ENCODE peak calls at places on chromosomes 6 and 20, in six cellular contexts. E, S, J, R, T and I are unnamed samples.
A peak's percentile ranks its signal among the peaks of the same experiment; 100 is the strongest.

GRCh38 chr6:148761532-148761951 is 14.7 kb downstream of the UST start:
- DNase-seq in E (no peak), S (peak; percentile 33), J (no peak), R (no peak), T (no peak), I (peak; percentile 52)

GRCh38 chr20:56453347-56453746 is 15.1 kb upstream of the RTF2 start:
- DNase-seq in E (no peak), S (no peak), J (no peak), R (no peak), T (no peak), I (no peak)

GRCh38 chr6:15247214-15247749 is 1.4 kb downstream of the JARID2 start:
- DNase-seq in E (no peak), S (no peak), J (no peak), R (no peak), T (no peak), I (no peak)

GRCh38 chr6:166456360-166457156 is 73.8 kb upstream of the MPC1 start:
- DNase-seq in E (no peak), S (no peak), J (no peak), R (no peak), T (no peak), I (no peak)

GRCh38 chr20:10553326-10553984 is 118.3 kb downstream of the SLX4IP start:
- DNase-seq in E (peak; percentile 60), S (peak; percentile 81), J (peak; percentile 56), R (peak; percentile 69), T (peak; percentile 46), I (peak; percentile 63)

GRCh38 chr20:44730441-44730840 is 15.2 kb upstream of the KCNK15 start:
- DNase-seq in E (peak; percentile 0), S (no peak), J (no peak), R (no peak), T (no peak), I (no peak)

GRCh38 chr6:36099872-36100483 is 30.3 kb upstream of the MAPK13 start:
- DNase-seq in E (no peak), S (no peak), J (no peak), R (no peak), T (no peak), I (no peak)

GRCh38 chr6:52503853-52504777 is 72.7 kb downstream of the TRAM2 start:
- DNase-seq in E (peak; percentile 90), S (peak; percentile 59), J (peak; percentile 94), R (peak; percentile 92), T (peak; percentile 97), I (peak; percentile 92)

GRCh38 chr6:31901415-31901952 is 402 bp downstream of the ZBTB12 start:
- DNase-seq in E (peak; percentile 69), S (peak; percentile 76), J (peak; percentile 64), R (peak; percentile 74), T (peak; percentile 40), I (peak; percentile 70)

GRCh38 chr6:11659757-11660156 is 118.8 kb downstream of the ADTRP start:
- DNase-seq in E (no peak), S (no peak), J (no peak), R (no peak), T (no peak), I (no peak)

GRCh38 chr20:41309817-41310216 is 7.7 kb downstream of the ZHX3 start:
- DNase-seq in E (no peak), S (no peak), J (no peak), R (no peak), T (no peak), I (no peak)

GRCh38 chr20:63829598-63829942 is 1.5 kb downstream of the ZBTB46 start:
- DNase-seq in E (no peak), S (no peak), J (no peak), R (no peak), T (no peak), I (no peak)
- H3K27ac ChIP-seq in E (peak overlapping the region; percentile 92), S (no peak overlapping the region), J (peak overlapping the region; percentile 86), R (no peak overlapping the region), T (no peak overlapping the region), I (no peak overlapping the region)

DNA sequence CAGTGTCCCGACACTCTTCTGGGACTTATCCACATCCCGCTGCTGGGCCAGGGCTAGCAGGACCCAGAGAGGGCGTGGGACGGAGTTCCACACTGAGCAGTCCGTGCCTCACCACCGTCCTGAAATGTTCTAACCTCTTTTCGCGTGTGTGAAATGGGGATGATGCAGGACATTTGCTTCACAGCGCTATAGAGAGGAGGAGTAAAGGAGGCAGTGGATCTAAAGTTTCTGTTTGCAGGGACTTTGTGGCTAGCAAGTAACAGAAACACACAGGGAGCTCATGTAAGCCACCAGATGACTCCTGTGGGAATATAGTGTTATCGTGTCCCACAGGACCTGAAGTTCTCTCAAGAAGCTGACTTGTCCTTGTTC is 634 bp downstream of the ITPA start:
- DNase-seq in E (no peak), S (no peak), J (no peak), R (no peak), T (no peak), I (no peak)
- H3K27ac ChIP-seq in E (peak overlapping the region; percentile 88), S (peak overlapping the region; percentile 68), J (no peak overlapping the region), R (no peak overlapping the region), T (no peak overlapping the region), I (peak overlapping the region; percentile 84)

DNA sequence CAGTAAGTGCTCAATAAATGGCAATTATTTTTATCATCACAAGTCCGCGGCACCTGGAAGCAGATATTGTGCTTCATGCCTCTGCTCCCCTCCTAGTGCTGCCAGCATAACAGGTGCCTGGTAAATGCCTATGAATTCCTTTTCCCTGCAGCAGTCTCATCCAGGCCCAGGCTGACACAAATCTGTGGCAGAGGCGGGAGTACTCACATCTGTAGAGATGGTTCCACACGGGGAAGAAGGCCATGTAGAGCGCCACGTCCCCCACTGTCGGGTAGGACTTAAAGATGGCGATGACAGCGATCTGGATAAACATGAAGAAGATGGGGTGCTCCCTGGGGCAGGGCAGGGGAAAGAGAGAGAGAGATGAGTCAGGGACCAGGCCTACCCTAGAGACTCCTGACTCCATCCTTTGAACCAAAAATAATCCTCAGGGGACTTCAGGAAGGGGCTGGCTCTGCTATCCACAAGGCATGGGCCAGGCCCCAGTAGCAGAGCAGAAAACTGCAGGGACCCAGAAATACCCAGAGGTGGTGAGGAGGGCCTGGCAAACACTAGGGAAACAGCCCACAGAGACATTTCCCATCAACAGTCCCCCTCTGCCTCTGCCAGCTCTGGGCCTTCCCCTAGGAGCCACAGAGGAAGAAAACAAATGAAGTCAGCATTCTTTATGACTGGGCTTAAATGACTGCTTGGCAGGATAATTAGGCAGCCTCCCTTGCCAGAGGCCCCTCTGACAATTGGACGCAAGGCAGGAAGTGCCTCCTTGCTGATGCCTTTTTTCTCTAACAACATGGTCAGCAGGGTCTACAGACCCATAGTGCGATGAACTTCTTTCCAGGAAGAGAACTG is 23.0 kb downstream of the MAP1LC3A start:
- DNase-seq in E (peak; percentile 42), S (peak; percentile 13), J (peak; percentile 40), R (peak; percentile 50), T (no peak), I (no peak)
- H3K27ac ChIP-seq in E (peak overlapping the region; percentile 94), S (no peak overlapping the region), J (peak overlapping the region; percentile 50), R (peak overlapping the region; percentile 28), T (peak overlapping the region; percentile 4), I (peak overlapping the region; percentile 19)

DNA sequence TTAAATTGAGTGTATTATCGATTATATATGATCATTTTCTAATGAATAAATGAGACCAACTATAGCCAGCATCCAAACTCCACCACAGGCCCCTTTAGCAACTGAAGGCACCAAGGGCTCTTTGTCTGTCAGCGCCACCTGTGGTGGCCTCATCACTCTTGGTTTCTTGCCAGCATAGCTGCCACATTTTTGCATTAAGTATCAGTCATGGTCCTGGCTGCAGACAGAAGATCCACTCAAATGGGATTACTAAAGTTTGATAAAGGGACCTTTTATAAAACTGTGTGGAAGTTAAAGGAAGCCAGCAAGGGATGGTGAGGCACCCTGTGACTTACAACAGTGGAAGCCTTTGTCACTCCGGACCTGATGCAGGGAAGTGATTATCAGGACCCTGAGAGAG is 162.9 kb downstream of the C6orf118 start:
- DNase-seq in E (no peak), S (no peak), J (no peak), R (no peak), T (no peak), I (no peak)
- H3K27ac ChIP-seq in E (no peak overlapping the region), S (no peak overlapping the region), J (no peak overlapping the region), R (no peak overlapping the region), T (no peak overlapping the region), I (no peak overlapping the region)

DNA sequence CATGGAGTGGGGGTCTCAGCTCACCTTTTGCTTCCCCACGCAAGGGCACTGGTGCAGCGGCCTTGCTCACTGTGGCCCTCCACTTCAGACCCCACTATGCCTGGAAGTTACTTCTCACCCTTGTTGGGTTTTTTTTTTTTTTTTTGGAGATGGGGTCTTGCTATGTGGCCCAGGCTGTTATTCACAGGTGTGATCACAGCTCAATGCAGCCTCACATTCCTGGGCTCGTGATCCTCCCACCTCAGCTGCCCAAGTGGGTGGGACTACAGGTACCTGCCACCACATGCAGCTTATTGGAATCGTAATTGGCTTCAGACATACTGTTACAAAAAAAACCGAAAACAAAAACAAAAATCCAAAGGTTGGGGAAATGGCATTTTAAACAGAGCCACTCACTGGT is 32.4 kb downstream of the NINL start:
- DNase-seq in E (no peak), S (no peak), J (no peak), R (no peak), T (no peak), I (no peak)
- H3K27ac ChIP-seq in E (no peak overlapping the region), S (no peak overlapping the region), J (no peak overlapping the region), R (no peak overlapping the region), T (no peak overlapping the region), I (no peak overlapping the region)

GRCh38 chr20:57474191-57474590 is 50.7 kb downstream of the CTCFL start:
- DNase-seq in E (no peak), S (no peak), J (no peak), R (no peak), T (no peak), I (no peak)
- H3K27ac ChIP-seq in E (no peak overlapping the region), S (no peak overlapping the region), J (no peak overlapping the region), R (no peak overlapping the region), T (no peak overlapping the region), I (no peak overlapping the region)

GRCh38 chr6:37251211-37251610 is 6.4 kb upstream of the TBC1D22B start:
- DNase-seq in E (no peak), S (no peak), J (no peak), R (no peak), T (no peak), I (no peak)
- H3K27ac ChIP-seq in E (no peak overlapping the region), S (no peak overlapping the region), J (no peak overlapping the region), R (no peak overlapping the region), T (no peak overlapping the region), I (no peak overlapping the region)